ENCODE peak calls at places on chromosome 21, in five cellular contexts. One of them, this sample, is unnamed.

GRCh38 chr21:36766511-36766910 is 67.6 kb downstream of the SIM2 start:
- DNase-seq in NCI-H524: no peak
- DNase-seq in anterior cingulate cortex: no peak
- DNase-seq in T follicular helper cell: no peak
- DNase-seq in NCI-H1694: no peak
- DNase-seq in this sample: no peak

GRCh38 chr21:21000576-21001175 is 2.5 kb downstream of the NCAM2 start:
- DNase-seq in anterior cingulate cortex: peak
- DNase-seq in NCI-H1694: no peak
- DNase-seq in T follicular helper cell: no peak
- DNase-seq in NCI-H524: no peak
- DNase-seq in this sample: no peak

GRCh38 chr21:45920824-45921600 is 60.6 kb upstream of the COL6A1 start:
- DNase-seq in T follicular helper cell: no peak
- DNase-seq in anterior cingulate cortex: no peak
- DNase-seq in NCI-H1694: no peak
- DNase-seq in NCI-H524: no peak
- DNase-seq in this sample: no peak

GRCh38 chr21:35226960-35227741 is 178.0 kb upstream of the RUNX1 start:
- DNase-seq in anterior cingulate cortex: no peak
- DNase-seq in NCI-H1694: no peak
- DNase-seq in T follicular helper cell: peak
- DNase-seq in NCI-H524: no peak
- DNase-seq in this sample: no peak

GRCh38 chr21:35559881-35560280 is 500.4 kb downstream of the SETD4 start:
- DNase-seq in anterior cingulate cortex: no peak
- DNase-seq in NCI-H1694: no peak
- DNase-seq in T follicular helper cell: no peak
- DNase-seq in NCI-H524: no peak
- DNase-seq in this sample: no peak

GRCh38 chr21:43923391-43923790 is 58.4 kb downstream of the AGPAT3 start:
- DNase-seq in NCI-H1694: no peak
- DNase-seq in anterior cingulate cortex: peak
- DNase-seq in NCI-H524: no peak
- DNase-seq in T follicular helper cell: no peak
- DNase-seq in this sample: no peak

GRCh38 chr21:37244506-37245083 is 22.5 kb downstream of the VPS26C start:
- DNase-seq in T follicular helper cell: no peak
- DNase-seq in anterior cingulate cortex: no peak
- DNase-seq in NCI-H524: no peak
- DNase-seq in NCI-H1694: no peak
- DNase-seq in this sample: no peak

GRCh38 chr21:14675774-14676530 is 129.8 kb upstream of the SAMSN1 start:
- DNase-seq in T follicular helper cell: peak
- DNase-seq in NCI-H524: no peak
- DNase-seq in anterior cingulate cortex: no peak
- DNase-seq in NCI-H1694: no peak
- DNase-seq in this sample: no peak

GRCh38 chr21:21165063-21165645 is 166.9 kb downstream of the NCAM2 start:
- DNase-seq in NCI-H524: no peak
- DNase-seq in T follicular helper cell: no peak
- DNase-seq in NCI-H1694: no peak
- DNase-seq in anterior cingulate cortex: no peak
- DNase-seq in this sample: no peak

GRCh38 chr21:39881661-39882060 is 14.4 kb downstream of the PCP4 start:
- DNase-seq in T follicular helper cell: no peak
- DNase-seq in NCI-H524: no peak
- DNase-seq in anterior cingulate cortex: no peak
- DNase-seq in NCI-H1694: no peak
- DNase-seq in this sample: no peak

GRCh38 chr21:14758849-14759248 is 212.7 kb upstream of the SAMSN1 start:
- DNase-seq in T follicular helper cell: no peak
- DNase-seq in NCI-H524: no peak
- DNase-seq in anterior cingulate cortex: no peak
- DNase-seq in NCI-H1694: no peak
- DNase-seq in this sample: no peak

GRCh38 chr21:34844924-34845238 is 176.1 kb downstream of the CLIC6 start:
- DNase-seq in NCI-H1694: no peak
- DNase-seq in NCI-H524: no peak
- DNase-seq in anterior cingulate cortex: no peak
- DNase-seq in T follicular helper cell: no peak
- DNase-seq in this sample: no peak

GRCh38 chr21:29656504-29657227 is 283.1 kb downstream of the GRIK1 start:
- DNase-seq in anterior cingulate cortex: no peak
- DNase-seq in NCI-H1694: no peak
- DNase-seq in T follicular helper cell: no peak
- DNase-seq in NCI-H524: no peak
- DNase-seq in this sample: peak

GRCh38 chr21:40850071-40850470 is 3.1 kb upstream of the DSCAM start:
- DNase-seq in NCI-H524: no peak
- DNase-seq in NCI-H1694: no peak
- DNase-seq in anterior cingulate cortex: no peak
- DNase-seq in T follicular helper cell: no peak
- DNase-seq in this sample: no peak

GRCh38 chr21:30206551-30207251 is 9.2 kb downstream of the CLDN8 start:
- DNase-seq in NCI-H524: no peak
- DNase-seq in anterior cingulate cortex: no peak
- DNase-seq in T follicular helper cell: no peak
- DNase-seq in NCI-H1694: no peak
- DNase-seq in this sample: peak

GRCh38 chr21:28473530-28474225 is 519.0 kb downstream of the LTN1 start:
- DNase-seq in T follicular helper cell: no peak
- DNase-seq in NCI-H1694: no peak
- DNase-seq in NCI-H524: no peak
- DNase-seq in anterior cingulate cortex: no peak
- DNase-seq in this sample: no peak

GRCh38 chr21:15061284-15061683 is 3.5 kb downstream of the NRIP1 start:
- DNase-seq in anterior cingulate cortex: no peak
- DNase-seq in NCI-H524: no peak
- DNase-seq in NCI-H1694: no peak
- DNase-seq in T follicular helper cell: no peak
- DNase-seq in this sample: no peak

GRCh38 chr21:44589094-44589493 is 3.2 kb downstream of the KRTAP10-6 start:
- DNase-seq in NCI-H524: no peak
- DNase-seq in anterior cingulate cortex: no peak
- DNase-seq in NCI-H1694: no peak
- DNase-seq in T follicular helper cell: no peak
- DNase-seq in this sample: no peak

GRCh38 chr21:43658769-43659135 is 536 bp downstream of the HSF2BP start:
- DNase-seq in anterior cingulate cortex: peak
- DNase-seq in NCI-H1694: no peak
- DNase-seq in T follicular helper cell: no peak
- DNase-seq in NCI-H524: no peak
- DNase-seq in this sample: no peak

GRCh38 chr21:45443595-45444181 is 38.7 kb downstream of the COL18A1 start:
- DNase-seq in NCI-H524: peak
- DNase-seq in NCI-H1694: no peak
- DNase-seq in anterior cingulate cortex: peak
- DNase-seq in T follicular helper cell: no peak
- DNase-seq in this sample: no peak

GRCh38 chr21:41360072-41360821 is 1.6 kb upstream of the MX2 start:
- DNase-seq in anterior cingulate cortex: no peak
- DNase-seq in T follicular helper cell: no peak
- DNase-seq in NCI-H524: no peak
- DNase-seq in NCI-H1694: no peak
- DNase-seq in this sample: no peak

GRCh38 chr21:39319251-39319756 is 5.9 kb upstream of the BRWD1 start:
- DNase-seq in NCI-H524: no peak
- DNase-seq in NCI-H1694: no peak
- DNase-seq in T follicular helper cell: no peak
- DNase-seq in anterior cingulate cortex: no peak
- DNase-seq in this sample: no peak

GRCh38 chr21:15682977-15683376 is 46.8 kb upstream of the USP25 start:
- DNase-seq in NCI-H524: no peak
- DNase-seq in T follicular helper cell: no peak
- DNase-seq in NCI-H1694: no peak
- DNase-seq in anterior cingulate cortex: no peak
- DNase-seq in this sample: no peak

GRCh38 chr21:25385912-25386474 is 221.3 kb downstream of the MRPL39 start:
- DNase-seq in anterior cingulate cortex: no peak
- DNase-seq in T follicular helper cell: no peak
- DNase-seq in NCI-H524: peak
- DNase-seq in NCI-H1694: peak
- DNase-seq in this sample: peak

GRCh38 chr21:26130249-26130896 is 40.2 kb downstream of the APP start:
- DNase-seq in NCI-H1694: no peak
- DNase-seq in T follicular helper cell: no peak
- DNase-seq in anterior cingulate cortex: no peak
- DNase-seq in NCI-H524: no peak
- DNase-seq in this sample: no peak

GRCh38 chr21:43313221-43313938 is 113.6 kb downstream of the SIK1 start:
- DNase-seq in NCI-H524: no peak
- DNase-seq in T follicular helper cell: no peak
- DNase-seq in NCI-H1694: no peak
- DNase-seq in anterior cingulate cortex: no peak
- DNase-seq in this sample: no peak

GRCh38 chr21:28856588-28857250 is 136.0 kb downstream of the LTN1 start:
- DNase-seq in NCI-H1694: no peak
- DNase-seq in NCI-H524: no peak
- DNase-seq in T follicular helper cell: no peak
- DNase-seq in anterior cingulate cortex: no peak
- DNase-seq in this sample: no peak

GRCh38 chr21:46057111-46057709 is 40.7 kb upstream of the COL6A2 start:
- DNase-seq in NCI-H524: no peak
- DNase-seq in anterior cingulate cortex: no peak
- DNase-seq in T follicular helper cell: no peak
- DNase-seq in NCI-H1694: no peak
- DNase-seq in this sample: no peak

GRCh38 chr21:17491716-17492414 is 21.0 kb upstream of the CXADR start:
- DNase-seq in NCI-H1694: no peak
- DNase-seq in anterior cingulate cortex: no peak
- DNase-seq in T follicular helper cell: no peak
- DNase-seq in NCI-H524: no peak
- DNase-seq in this sample: peak

GRCh38 chr21:44438531-44439210 is 16.6 kb upstream of the LRRC3 start:
- DNase-seq in NCI-H1694: no peak
- DNase-seq in anterior cingulate cortex: no peak
- DNase-seq in T follicular helper cell: no peak
- DNase-seq in NCI-H524: no peak
- DNase-seq in this sample: peak

GRCh38 chr21:26194811-26195251 is 24.3 kb upstream of the APP start:
- DNase-seq in NCI-H1694: no peak
- DNase-seq in NCI-H524: no peak
- DNase-seq in T follicular helper cell: no peak
- DNase-seq in anterior cingulate cortex: no peak
- DNase-seq in this sample: no peak

GRCh38 chr21:45262616-45263015 is 25.1 kb downstream of the POFUT2 start:
- DNase-seq in NCI-H1694: no peak
- DNase-seq in anterior cingulate cortex: no peak
- DNase-seq in NCI-H524: no peak
- DNase-seq in T follicular helper cell: no peak
- DNase-seq in this sample: no peak

GRCh38 chr21:46385846-46386725 is 62.1 kb downstream of the PCNT start:
- DNase-seq in NCI-H1694: no peak
- DNase-seq in T follicular helper cell: no peak
- DNase-seq in NCI-H524: no peak
- DNase-seq in anterior cingulate cortex: no peak
- DNase-seq in this sample: no peak

GRCh38 chr21:33402011-33402979 is 918 bp upstream of the IFNGR2 start:
- DNase-seq in NCI-H524: peak
- DNase-seq in anterior cingulate cortex: peak
- DNase-seq in NCI-H1694: no peak
- DNase-seq in T follicular helper cell: no peak
- DNase-seq in this sample: no peak